ENCODE peak calls at places on chromosomes 11 and 22, in nine cellular contexts. C, O, R, B, E, A, V, J and D are unnamed samples.
A peak's percentile ranks its signal among the peaks of the same experiment; 100 is the strongest.

GRCh38 chr11:68581439-68581838 is 102.9 kb upstream of the GAL start:
- DNase-seq in C (no peak), O (no peak), R (no peak), B (no peak), E (no peak), A (no peak), V (no peak), J (no peak), D (no peak)

GRCh38 chr11:119771210-119771770 is 42.3 kb upstream of the NECTIN1 start:
- DNase-seq in C (no peak), O (no peak), R (no peak), B (no peak), E (no peak), A (no peak), V (no peak), J (no peak), D (no peak)

GRCh38 chr11:15655552-15655951 is 540.8 kb downstream of the INSC start:
- DNase-seq in C (no peak), O (no peak), R (no peak), B (no peak), E (no peak), A (no peak), V (no peak), J (no peak), D (peak; percentile 69)

GRCh38 chr11:1852885-1853284 is at the start of gene LSP1:
- DNase-seq in C (peak; percentile 59), O (peak; percentile 90), R (no peak), B (no peak), E (no peak), A (no peak), V (no peak), J (no peak), D (no peak)

GRCh38 chr11:14015711-14016110 is 53.2 kb downstream of the SPON1 start:
- DNase-seq in C (no peak), O (no peak), R (peak; percentile 74), B (peak; percentile 81), E (no peak), A (no peak), V (peak; percentile 37), J (peak; percentile 46), D (peak; percentile 18)

GRCh38 chr22:12613199-12613598 is 2914.8 kb upstream of the OR11H1 start:
- DNase-seq in C (no peak), O (no peak), R (no peak), B (no peak), E (no peak), A (no peak), V (no peak), J (no peak), D (no peak)

GRCh38 chr11:71490044-71490730 is 36.9 kb upstream of the KRTAP5-7 start:
- DNase-seq in C (no peak), O (no peak), R (no peak), B (no peak), E (no peak), A (no peak), V (no peak), J (no peak), D (no peak)

GRCh38 chr11:22711880-22712279 is 45.5 kb downstream of the GAS2 start:
- DNase-seq in C (no peak), O (no peak), R (peak; percentile 61), B (no peak), E (no peak), A (no peak), V (no peak), J (no peak), D (no peak)

GRCh38 chr11:117820071-117820470 is 4.5 kb downstream of the FXYD2 start:
- DNase-seq in C (no peak), O (no peak), R (no peak), B (no peak), E (no peak), A (no peak), V (no peak), J (no peak), D (no peak)

GRCh38 chr11:95849087-95849825 is 59.0 kb downstream of the CEP57 start:
- DNase-seq in C (no peak), O (peak; percentile 17), R (peak; percentile 77), B (peak; percentile 82), E (no peak), A (peak; percentile 82), V (peak; percentile 82), J (peak; percentile 80), D (peak; percentile 85)

GRCh38 chr11:2542406-2542805 is 97.6 kb downstream of the KCNQ1 start:
- DNase-seq in C (no peak), O (no peak), R (no peak), B (no peak), E (no peak), A (no peak), V (no peak), J (no peak), D (no peak)

GRCh38 chr11:90113541-90113940 is 20.9 kb upstream of the NAALAD2 start:
- DNase-seq in C (no peak), O (no peak), R (no peak), B (no peak), E (no peak), A (no peak), V (peak; percentile 19), J (no peak), D (no peak)

GRCh38 chr11:92111291-92111690 is 113.3 kb upstream of the FAT3 start:
- DNase-seq in C (no peak), O (no peak), R (peak; percentile 40), B (no peak), E (no peak), A (no peak), V (no peak), J (peak; percentile 13), D (no peak)

GRCh38 chr11:25566298-25567200 is 765.4 kb upstream of the ANO3 start:
- DNase-seq in C (no peak), O (no peak), R (peak; percentile 5), B (no peak), E (no peak), A (no peak), V (peak; percentile 66), J (no peak), D (peak; percentile 0)

GRCh38 chr11:74005721-74006517 is 3.0 kb downstream of the UCP3 start:
- DNase-seq in C (no peak), O (no peak), R (no peak), B (no peak), E (no peak), A (no peak), V (no peak), J (no peak), D (no peak)

GRCh38 chr11:129639300-129639699 is 176.3 kb upstream of the TMEM45B start:
- DNase-seq in C (no peak), O (peak; percentile 21), R (peak; percentile 100), B (peak; percentile 99), E (no peak), A (peak; percentile 93), V (peak; percentile 71), J (peak; percentile 94), D (peak; percentile 96)

GRCh38 chr11:117910941-117911630 is 18.1 kb downstream of the TMPRSS13 start:
- DNase-seq in C (no peak), O (no peak), R (no peak), B (no peak), E (peak; percentile 9), A (no peak), V (no peak), J (no peak), D (no peak)

GRCh38 chr11:50098186-50098725 is 65.6 kb downstream of the OR4C45 start:
- DNase-seq in C (no peak), O (no peak), R (peak; percentile 52), B (no peak), E (no peak), A (no peak), V (no peak), J (no peak), D (no peak)

GRCh38 chr11:66337103-66337899 is 1.1 kb upstream of the RIN1 start:
- DNase-seq in C (no peak), O (no peak), R (no peak), B (peak; percentile 56), E (no peak), A (peak; percentile 44), V (no peak), J (peak; percentile 41), D (peak; percentile 45)

GRCh38 chr11:82680252-82680651 is 53.4 kb downstream of the FAM181B start:
- DNase-seq in C (no peak), O (no peak), R (no peak), B (no peak), E (no peak), A (peak; percentile 34), V (no peak), J (peak; percentile 22), D (peak; percentile 40)

GRCh38 chr11:110989734-110990133 is 255.8 kb upstream of the POU2AF2 start:
- DNase-seq in C (no peak), O (no peak), R (peak; percentile 44), B (peak; percentile 90), E (no peak), A (no peak), V (peak; percentile 85), J (peak; percentile 42), D (peak; percentile 98)

GRCh38 chr11:95149659-95150294 is 60.1 kb downstream of the ENDOD1 start:
- DNase-seq in C (no peak), O (no peak), R (peak; percentile 58), B (no peak), E (no peak), A (no peak), V (peak; percentile 78), J (no peak), D (peak; percentile 38)

GRCh38 chr11:38411149-38411548 is 1813.1 kb upstream of the RAG2 start:
- DNase-seq in C (no peak), O (no peak), R (no peak), B (no peak), E (no peak), A (no peak), V (no peak), J (no peak), D (peak; percentile 1)

GRCh38 chr22:16988257-16988656 is 19.8 kb downstream of the GAB4 start:
- DNase-seq in C (no peak), O (no peak), R (no peak), B (no peak), E (no peak), A (no peak), V (no peak), J (no peak), D (no peak)

GRCh38 chr11:76219243-76219642 is 12.9 kb upstream of the WNT11 start:
- DNase-seq in C (no peak), O (no peak), R (no peak), B (no peak), E (no peak), A (no peak), V (no peak), J (no peak), D (no peak)

GRCh38 chr11:25860677-25861445 is 471.1 kb upstream of the ANO3 start:
- DNase-seq in C (no peak), O (no peak), R (peak; percentile 5), B (peak; percentile 15), E (no peak), A (no peak), V (peak; percentile 54), J (no peak), D (no peak)

GRCh38 chr11:127675602-127676001 is 675.0 kb upstream of the KIRREL3 start:
- DNase-seq in C (no peak), O (no peak), R (no peak), B (peak; percentile 4), E (no peak), A (no peak), V (peak; percentile 1), J (peak; percentile 2), D (no peak)

GRCh38 chr11:48172818-48173609 is 43.6 kb upstream of the OR4B1 start:
- DNase-seq in C (no peak), O (peak; percentile 74), R (peak; percentile 38), B (peak; percentile 69), E (peak; percentile 74), A (peak; percentile 43), V (peak; percentile 83), J (peak; percentile 72), D (peak; percentile 62)

GRCh38 chr22:45534339-45535192 is 31.9 kb downstream of the FBLN1 start:
- DNase-seq in C (no peak), O (no peak), R (no peak), B (peak; percentile 86), E (no peak), A (no peak), V (peak; percentile 23), J (peak; percentile 60), D (peak; percentile 66)

GRCh38 chr22:41951898-41952474 is at the start of gene SMIM45:
- DNase-seq in C (no peak), O (no peak), R (no peak), B (no peak), E (no peak), A (no peak), V (peak; percentile 24), J (no peak), D (peak; percentile 26)

GRCh38 chr11:1291295-1292017 is 18.0 kb downstream of the TOLLIP start:
- DNase-seq in C (no peak), O (no peak), R (no peak), B (no peak), E (no peak), A (no peak), V (no peak), J (no peak), D (no peak)